ENCODE peak calls at places on chromosomes 16 and 17, in four cellular contexts. F is IMR-90, S is left ventricle myocardium inferior, Q is tibial artery. Y is an unnamed sample.

GRCh38 chr17:82767041-82767754 is 15.3 kb downstream of the TBCD start:
- DNase-seq in F (peak; percentile 38), S (no peak), Q (no peak), Y (peak; percentile 62)

GRCh38 chr17:67431210-67432015 is 54.3 kb downstream of the PITPNC1 start:
- DNase-seq in F (peak; percentile 80), S (no peak), Q (no peak), Y (peak; percentile 84)

GRCh38 chr17:81121841-81122733 is 43.2 kb upstream of the PVALEF start:
- DNase-seq in F (no peak), S (no peak), Q (no peak), Y (no peak)

GRCh38 chr16:69324013-69324531 is 6.3 kb downstream of the PDF start:
- DNase-seq in F (no peak), S (peak; percentile 62), Q (peak; percentile 79), Y (no peak)

GRCh38 chr16:53429221-53429943 is 4.9 kb upstream of the RBL2 start:
- DNase-seq in F (peak; percentile 79), S (no peak), Q (no peak), Y (peak; percentile 77)

GRCh38 chr17:12229315-12229714 is 208.6 kb downstream of the MAP2K4 start:
- DNase-seq in F (no peak), S (no peak), Q (no peak), Y (no peak)

GRCh38 chr16:31243734-31244670 is 15.8 kb upstream of the ITGAM start:
- DNase-seq in F (no peak), S (no peak), Q (no peak), Y (no peak)

GRCh38 chr16:27646811-27647210 is 96.9 kb downstream of the KATNIP start:
- DNase-seq in F (peak; percentile 36), S (no peak), Q (no peak), Y (peak; percentile 19)

GRCh38 chr17:37446027-37446426 is 39.3 kb downstream of the TADA2A start:
- DNase-seq in F (no peak), S (no peak), Q (no peak), Y (no peak)

GRCh38 chr16:14057878-14058382 is 13.2 kb upstream of the MRTFB start:
- DNase-seq in F (no peak), S (no peak), Q (peak; percentile 44), Y (peak; percentile 54)

GRCh38 chr17:49646391-49647255 is 31.3 kb downstream of the SPOP start:
- DNase-seq in F (peak; percentile 77), S (no peak), Q (peak; percentile 47), Y (peak; percentile 59)

GRCh38 chr17:64682261-64683181 is 20.4 kb upstream of the SMURF2 start:
- DNase-seq in F (peak; percentile 95), S (no peak), Q (no peak), Y (peak; percentile 11)
- H3K4me3 ChIP-seq in F (peak overlapping the region; percentile 26), S (no peak overlapping the region), Q (no peak overlapping the region), Y (no peak overlapping the region)

GRCh38 chr17:3906881-3907280 is 9.4 kb downstream of the P2RX1 start:
- DNase-seq in F (no peak), S (no peak), Q (no peak), Y (no peak)

GRCh38 chr17:3909257-3909656 is 7.0 kb downstream of the P2RX1 start:
- DNase-seq in F (no peak), S (no peak), Q (no peak), Y (no peak)

GRCh38 chr17:3905017-3905486 is 11.2 kb downstream of the P2RX1 start:
- DNase-seq in F (no peak), S (no peak), Q (no peak), Y (no peak)

GRCh38 chr17:3910420-3911270 is 5.6 kb downstream of the P2RX1 start:
- DNase-seq in F (no peak), S (no peak), Q (no peak), Y (no peak)

GRCh38 chr17:3907483-3908216 is 8.6 kb downstream of the P2RX1 start:
- DNase-seq in F (no peak), S (no peak), Q (no peak), Y (no peak)
- TF ChIP-seq CTCF in F (peak; percentile 23), S (peak; percentile 46), Q (no peak), Y (no peak)

DNA sequence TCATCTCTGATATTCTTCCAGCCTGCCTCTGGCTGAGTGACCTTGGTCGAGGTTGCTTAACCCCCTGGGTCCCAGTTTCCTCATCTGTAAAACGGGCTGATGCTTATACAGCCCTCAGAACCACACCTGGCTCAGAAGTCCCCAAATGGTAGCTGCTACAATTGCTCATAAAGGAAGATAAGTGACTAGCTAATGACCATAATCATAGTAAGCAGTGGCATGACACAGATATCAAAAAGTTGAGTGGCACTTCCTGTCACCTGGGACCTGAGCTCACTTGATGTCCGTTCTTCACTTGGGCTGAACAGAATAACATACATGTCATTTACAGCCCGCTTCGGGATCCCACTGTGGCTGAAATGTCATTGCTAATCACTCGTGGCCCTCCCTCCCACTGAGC is 1.8 kb downstream of the MGRN1 start:
- DNase-seq in F (no peak), S (no peak), Q (no peak), Y (no peak)
- H3K4me3 ChIP-seq in F (peak overlapping the region; percentile 89), S (peak overlapping the region; percentile 100), Q (peak overlapping the region; percentile 93), Y (peak overlapping the region; percentile 94)

GRCh38 chr16:81997738-81998137 is 13.5 kb downstream of the SDR42E1 start:
- DNase-seq in F (peak; percentile 81), S (no peak), Q (no peak), Y (peak; percentile 54)

GRCh38 chr16:81995651-81996050 is 15.6 kb downstream of the SDR42E1 start:
- DNase-seq in F (peak; percentile 36), S (no peak), Q (no peak), Y (no peak)

GRCh38 chr16:81996664-81997529 is 14.4 kb downstream of the SDR42E1 start:
- DNase-seq in F (peak; percentile 57), S (no peak), Q (no peak), Y (peak; percentile 77)

GRCh38 chr16:81994485-81994884 is 16.8 kb downstream of the SDR42E1 start:
- DNase-seq in F (no peak), S (no peak), Q (no peak), Y (no peak)
- TF ChIP-seq CTCF in F (no peak), S (no peak), Q (no peak), Y (peak; percentile 17)

GRCh38 chr17:29616300-29617048 is 6.2 kb downstream of the CORO6 start:
- DNase-seq in F (no peak), S (no peak), Q (no peak), Y (no peak)
- H3K4me3 ChIP-seq in F (no peak overlapping the region), S (peak overlapping the region; percentile 63), Q (peak overlapping the region; percentile 32), Y (no peak overlapping the region)

DNA sequence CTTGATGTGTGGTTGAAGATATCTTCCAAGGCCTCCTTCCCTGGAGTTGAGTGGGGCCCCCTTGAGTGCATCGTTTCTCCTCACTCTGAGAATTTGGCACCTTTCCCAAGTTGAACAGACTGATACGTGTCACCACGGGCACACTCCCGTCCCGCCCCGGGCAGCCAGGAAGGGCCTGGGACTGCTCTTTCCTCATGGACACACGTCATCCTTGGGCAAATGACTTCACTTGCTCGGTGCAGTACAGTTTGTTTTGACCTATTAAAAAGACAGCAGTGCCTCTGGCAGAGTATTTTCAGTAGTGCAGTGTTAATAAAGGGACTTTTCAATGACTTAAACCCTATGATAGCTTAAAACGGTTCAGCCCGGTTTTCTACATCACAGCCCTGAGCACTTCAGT is 59.9 kb downstream of the SEC14L1 start:
- DNase-seq in F (no peak), S (no peak), Q (no peak), Y (peak; percentile 27)
- TF ChIP-seq CTCF in F (no peak), S (no peak), Q (no peak), Y (no peak)